ENCODE peak calls at places on chromosomes 2 and 18, in ten cellular contexts. W is IMR-90, N is fibroblast of lung, J is Calu3, Y is ovary, F is GM12865, R is lower leg skin, B is neural crest cell, O is astrocyte, K is astrocyte of the cerebellum. L is an unnamed sample.

GRCh38 chr2:74573747-74574562 is 19.4 kb downstream of the DOK1 start:
- DNase-seq in W (peak), N (peak), J (no peak), Y (no peak), F (peak), R (peak), B (no peak), O (no peak), K (no peak), L (peak)

GRCh38 chr2:239991689-239992314 is 33.3 kb downstream of the NDUFA10 start:
- DNase-seq in W (peak), N (peak), J (no peak), Y (no peak), F (peak), R (no peak), B (no peak), O (peak), K (peak), L (peak)

GRCh38 chr2:85996591-85996990 is 107.8 kb upstream of the ST3GAL5 start:
- DNase-seq in W (no peak), N (no peak), J (no peak), Y (peak), F (no peak), R (no peak), B (peak), O (no peak), K (no peak), L (no peak)

GRCh38 chr2:51322612-51323011 is 290.7 kb upstream of the NRXN1 start:
- DNase-seq in W (no peak), N (no peak), J (no peak), Y (no peak), F (no peak), R (no peak), B (no peak), O (no peak), K (no peak), L (no peak)

GRCh38 chr2:16462965-16463364 is 202.7 kb downstream of the CYRIA start:
- DNase-seq in W (no peak), N (no peak), J (no peak), Y (no peak), F (no peak), R (no peak), B (no peak), O (no peak), K (no peak), L (no peak)

GRCh38 chr2:232588680-232589585 is 38.4 kb downstream of the EIF4E2 start:
- DNase-seq in W (peak), N (peak), J (peak), Y (no peak), F (no peak), R (peak), B (no peak), O (peak), K (peak), L (no peak)

GRCh38 chr2:36526216-36526615 is 71.8 kb downstream of the FEZ2 start:
- DNase-seq in W (peak), N (peak), J (no peak), Y (no peak), F (no peak), R (no peak), B (no peak), O (no peak), K (no peak), L (no peak)

GRCh38 chr18:13320891-13321425 is 102.4 kb downstream of the LDLRAD4 start:
- DNase-seq in W (no peak), N (no peak), J (no peak), Y (no peak), F (no peak), R (no peak), B (no peak), O (no peak), K (no peak), L (no peak)

GRCh38 chr2:53475320-53475719 is 292.3 kb upstream of the CHAC2 start:
- DNase-seq in W (peak), N (peak), J (peak), Y (no peak), F (no peak), R (no peak), B (no peak), O (peak), K (peak), L (no peak)

GRCh38 chr2:64363140-64363539 is 90.8 kb upstream of the LGALSL start:
- DNase-seq in W (no peak), N (no peak), J (no peak), Y (no peak), F (no peak), R (no peak), B (no peak), O (no peak), K (no peak), L (no peak)

GRCh38 chr2:64359176-64359891 is 94.6 kb upstream of the LGALSL start:
- DNase-seq in W (no peak), N (peak), J (no peak), Y (no peak), F (peak), R (no peak), B (no peak), O (peak), K (peak), L (no peak)

GRCh38 chr2:64361151-64361938 is 92.6 kb upstream of the LGALSL start:
- DNase-seq in W (no peak), N (no peak), J (no peak), Y (no peak), F (no peak), R (no peak), B (no peak), O (no peak), K (no peak), L (no peak)

GRCh38 chr2:64362562-64363026 is 91.4 kb upstream of the LGALSL start:
- DNase-seq in W (no peak), N (no peak), J (peak), Y (no peak), F (no peak), R (peak), B (no peak), O (no peak), K (no peak), L (no peak)

DNA sequence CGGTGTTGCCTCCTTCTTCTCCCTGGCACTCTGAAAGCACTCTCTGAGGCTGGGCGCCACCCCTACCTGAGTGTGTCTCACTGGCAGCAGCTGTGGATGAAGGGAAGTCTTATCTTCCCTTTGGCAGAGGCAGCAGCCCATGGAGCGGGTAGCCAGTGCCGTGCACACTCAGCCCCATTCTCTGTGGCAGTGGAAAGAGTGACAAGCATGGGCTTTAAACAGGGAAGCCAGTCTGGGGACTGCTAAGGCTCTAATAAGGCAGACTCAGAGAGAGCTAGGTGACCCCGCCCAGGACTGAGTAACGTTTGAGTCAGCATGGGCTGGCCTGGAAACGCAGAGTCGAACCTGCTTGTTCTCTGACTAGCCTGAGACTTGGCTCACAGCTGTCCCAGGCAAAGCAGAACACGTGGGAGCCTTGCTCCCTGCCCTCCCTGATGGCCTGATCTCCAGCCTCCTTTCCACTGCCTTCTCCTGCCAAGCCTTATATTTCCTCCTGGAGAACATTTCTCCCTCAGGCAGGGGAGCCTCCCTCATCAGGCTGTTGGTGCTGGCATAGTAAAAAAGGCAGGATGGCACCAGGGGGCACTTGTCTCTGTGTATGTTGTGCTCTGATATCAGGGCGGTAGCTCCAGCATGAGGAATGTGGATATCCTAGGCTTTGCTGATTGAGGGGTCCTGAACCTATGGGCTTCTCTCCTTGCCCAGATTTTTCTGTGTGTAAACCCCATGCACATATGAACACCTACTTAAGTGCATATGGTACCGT is 93.9 kb upstream of the LGALSL start:
- DNase-seq in W (peak), N (peak), J (peak), Y (peak), F (peak), R (peak), B (no peak), O (peak), K (peak), L (peak)
- TF ChIP-seq CTCF in W (no peak), N (no peak), J (no peak), Y (no peak), F (no peak), R (no peak), B (no peak), O (no peak), K (no peak), L (no peak)

GRCh38 chr18:36428431-36429029 is 131.0 kb downstream of the FHOD3 start:
- DNase-seq in W (no peak), N (no peak), J (no peak), Y (no peak), F (no peak), R (no peak), B (no peak), O (no peak), K (no peak), L (no peak)

GRCh38 chr18:36427831-36428230 is 130.3 kb downstream of the FHOD3 start:
- DNase-seq in W (no peak), N (no peak), J (no peak), Y (no peak), F (no peak), R (no peak), B (no peak), O (no peak), K (no peak), L (no peak)

GRCh38 chr18:36420826-36421225 is 123.3 kb downstream of the FHOD3 start:
- DNase-seq in W (no peak), N (peak), J (no peak), Y (no peak), F (peak), R (no peak), B (no peak), O (peak), K (no peak), L (no peak)

GRCh38 chr18:36427369-36427768 is 129.9 kb downstream of the FHOD3 start:
- DNase-seq in W (no peak), N (no peak), J (no peak), Y (no peak), F (no peak), R (no peak), B (no peak), O (no peak), K (no peak), L (no peak)

DNA sequence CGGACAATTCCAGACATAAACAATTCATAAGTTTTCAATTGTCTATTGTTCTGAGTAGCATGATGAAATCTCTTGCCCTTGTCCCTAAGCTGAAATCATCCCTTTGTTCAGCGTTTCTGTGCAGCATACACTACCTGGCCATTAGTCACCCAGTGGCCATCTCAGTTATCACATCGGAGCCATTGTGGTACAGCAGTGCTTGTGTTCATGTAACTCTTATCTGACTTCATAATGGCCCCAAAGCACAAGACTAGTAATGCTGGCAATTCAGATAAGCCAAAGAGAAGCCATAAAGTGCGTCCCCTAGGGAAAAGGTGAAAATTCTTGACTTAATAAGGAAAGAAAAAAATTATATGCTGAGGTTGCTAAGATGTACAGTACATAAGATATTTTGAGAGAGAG is 127.2 kb downstream of the FHOD3 start:
- DNase-seq in W (no peak), N (no peak), J (peak), Y (no peak), F (peak), R (no peak), B (no peak), O (no peak), K (no peak), L (no peak)
- TF ChIP-seq CTCF in W (no peak), N (no peak), J (no peak), Y (no peak), F (no peak), R (no peak), B (peak), O (no peak), K (no peak), L (no peak)

GRCh38 chr2:45728458-45728942 is 77.0 kb downstream of the PRKCE start:
- DNase-seq in W (no peak), N (no peak), J (no peak), Y (no peak), F (peak), R (no peak), B (no peak), O (no peak), K (no peak), L (peak)

GRCh38 chr2:45732436-45732835 is 81.0 kb downstream of the PRKCE start:
- DNase-seq in W (no peak), N (no peak), J (no peak), Y (no peak), F (no peak), R (no peak), B (no peak), O (no peak), K (no peak), L (no peak)

GRCh38 chr2:45731146-45731545 is 79.7 kb downstream of the PRKCE start:
- DNase-seq in W (peak), N (peak), J (no peak), Y (no peak), F (peak), R (no peak), B (no peak), O (peak), K (no peak), L (no peak)

GRCh38 chr2:45732946-45733345 is 81.5 kb downstream of the PRKCE start:
- DNase-seq in W (no peak), N (no peak), J (no peak), Y (no peak), F (no peak), R (no peak), B (no peak), O (no peak), K (no peak), L (no peak)

DNA sequence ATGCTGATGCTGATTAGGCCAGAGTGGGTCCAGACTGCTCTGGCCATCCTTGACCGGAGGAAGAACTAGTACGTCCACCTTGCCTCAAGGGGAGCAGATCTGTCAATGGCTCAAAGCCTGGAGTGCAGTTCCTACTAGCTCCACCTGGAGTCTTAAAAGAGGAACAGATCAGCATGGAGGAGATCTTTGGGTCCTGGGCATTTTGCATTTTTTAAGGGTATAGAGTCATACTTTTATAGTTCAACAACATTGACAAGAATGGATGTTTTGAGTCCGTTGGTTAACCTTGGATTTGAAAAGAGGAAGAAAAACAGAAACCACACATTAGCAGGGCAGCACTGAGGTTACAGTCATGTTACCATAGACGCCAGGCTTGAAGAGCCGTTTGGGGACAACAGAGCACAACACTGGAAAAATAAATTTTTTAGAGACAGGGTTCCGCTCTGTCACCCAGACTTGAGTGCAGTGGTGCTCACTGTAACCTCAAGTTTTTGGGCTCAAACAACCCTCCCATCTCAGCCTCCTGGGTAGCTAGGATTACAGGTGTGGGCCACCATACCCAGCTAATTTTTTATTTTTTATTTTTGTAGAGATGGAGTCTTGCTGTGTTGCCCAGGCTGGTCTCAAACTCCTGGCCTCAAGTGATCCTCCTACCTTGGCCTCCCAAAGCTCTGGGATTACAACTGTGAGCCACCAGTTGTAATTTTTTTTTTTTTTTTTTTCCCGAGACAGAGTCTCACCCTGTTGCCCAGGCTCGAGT is 78.5 kb downstream of the PRKCE start:
- DNase-seq in W (no peak), N (no peak), J (peak), Y (no peak), F (peak), R (no peak), B (no peak), O (no peak), K (no peak), L (peak)
- TF ChIP-seq CTCF in W (no peak), N (no peak), J (peak), Y (no peak), F (peak), R (no peak), B (peak), O (no peak), K (peak), L (no peak)

DNA sequence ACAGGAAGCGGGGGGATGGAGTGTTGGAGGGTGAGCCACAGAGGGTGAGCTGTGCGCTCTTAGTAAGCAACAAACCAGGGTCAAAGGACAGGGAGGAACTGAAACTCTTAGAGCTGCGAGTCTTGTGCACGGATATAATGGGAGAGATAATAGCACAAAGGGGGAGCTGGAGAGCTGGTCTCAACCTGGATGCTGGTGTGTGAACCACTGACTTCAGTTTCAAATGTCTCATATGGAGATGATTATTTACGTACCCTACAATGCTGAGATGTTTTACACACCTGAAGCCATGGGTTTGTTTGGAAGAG is 35.9 kb downstream of the PTGR3 start:
- DNase-seq in W (peak), N (no peak), J (no peak), Y (no peak), F (peak), R (no peak), B (no peak), O (no peak), K (no peak), L (peak)
- TF ChIP-seq CTCF in W (no peak), N (no peak), J (no peak), Y (no peak), F (peak), R (no peak), B (no peak), O (no peak), K (peak), L (peak)

L was measured in GM20000.